ENCODE peak calls at places on chromosomes 11 and 22, in nine cellular contexts. One of them, this sample, is unnamed.

GRCh38 chr11:125773516-125773915 is 5.1 kb downstream of the PATE2 start:
- DNase-seq in OCI-M1: no peak
- DNase-seq in NCI-H2081: no peak
- DNase-seq in SJCRH30: no peak
- DNase-seq in iris pigment epithelial cell: peak
- DNase-seq in stimulated activated CD4-positive, alpha-beta T cell treated with anti-CD3 and anti-CD28 coated beads, Interleukin-1b, Interleukin-23, amount 100 ng/mL, for 1 hour: no peak
- DNase-seq in activated T-cell treated with anti-CD3 and anti-CD28 coated beads for 24 hours: no peak
- DNase-seq in WTC11: no peak
- DNase-seq in CD8-positive, alpha-beta T cell: no peak
- DNase-seq in this sample: no peak

GRCh38 chr22:48356731-48357130 is 1470.9 kb downstream of the BRD1 start:
- DNase-seq in OCI-M1: no peak
- DNase-seq in NCI-H2081: no peak
- DNase-seq in SJCRH30: no peak
- DNase-seq in iris pigment epithelial cell: no peak
- DNase-seq in stimulated activated CD4-positive, alpha-beta T cell treated with anti-CD3 and anti-CD28 coated beads, Interleukin-1b, Interleukin-23, amount 100 ng/mL, for 1 hour: no peak
- DNase-seq in activated T-cell treated with anti-CD3 and anti-CD28 coated beads for 24 hours: no peak
- DNase-seq in WTC11: no peak
- DNase-seq in CD8-positive, alpha-beta T cell: no peak
- DNase-seq in this sample: no peak

GRCh38 chr11:43573233-43573632 is 107.3 kb upstream of the HSD17B12 start:
- DNase-seq in OCI-M1: peak
- DNase-seq in NCI-H2081: peak
- DNase-seq in SJCRH30: peak
- DNase-seq in iris pigment epithelial cell: peak
- DNase-seq in stimulated activated CD4-positive, alpha-beta T cell treated with anti-CD3 and anti-CD28 coated beads, Interleukin-1b, Interleukin-23, amount 100 ng/mL, for 1 hour: no peak
- DNase-seq in activated T-cell treated with anti-CD3 and anti-CD28 coated beads for 24 hours: no peak
- DNase-seq in WTC11: peak
- DNase-seq in CD8-positive, alpha-beta T cell: no peak
- DNase-seq in this sample: no peak

GRCh38 chr11:130638048-130638447 is 189.6 kb downstream of the ADAMTS15 start:
- DNase-seq in OCI-M1: no peak
- DNase-seq in NCI-H2081: no peak
- DNase-seq in SJCRH30: no peak
- DNase-seq in iris pigment epithelial cell: no peak
- DNase-seq in stimulated activated CD4-positive, alpha-beta T cell treated with anti-CD3 and anti-CD28 coated beads, Interleukin-1b, Interleukin-23, amount 100 ng/mL, for 1 hour: no peak
- DNase-seq in activated T-cell treated with anti-CD3 and anti-CD28 coated beads for 24 hours: no peak
- DNase-seq in WTC11: no peak
- DNase-seq in CD8-positive, alpha-beta T cell: no peak
- DNase-seq in this sample: no peak

GRCh38 chr11:4826425-4826824 is 5.3 kb downstream of the OR51F2 start:
- DNase-seq in OCI-M1: peak
- DNase-seq in NCI-H2081: peak
- DNase-seq in SJCRH30: peak
- DNase-seq in iris pigment epithelial cell: peak
- DNase-seq in stimulated activated CD4-positive, alpha-beta T cell treated with anti-CD3 and anti-CD28 coated beads, Interleukin-1b, Interleukin-23, amount 100 ng/mL, for 1 hour: no peak
- DNase-seq in activated T-cell treated with anti-CD3 and anti-CD28 coated beads for 24 hours: no peak
- DNase-seq in WTC11: no peak
- DNase-seq in CD8-positive, alpha-beta T cell: no peak
- DNase-seq in this sample: peak

GRCh38 chr22:20272700-20273099 is 4.6 kb upstream of the RTN4R start:
- DNase-seq in OCI-M1: no peak
- DNase-seq in NCI-H2081: no peak
- DNase-seq in SJCRH30: no peak
- DNase-seq in iris pigment epithelial cell: no peak
- DNase-seq in stimulated activated CD4-positive, alpha-beta T cell treated with anti-CD3 and anti-CD28 coated beads, Interleukin-1b, Interleukin-23, amount 100 ng/mL, for 1 hour: no peak
- DNase-seq in activated T-cell treated with anti-CD3 and anti-CD28 coated beads for 24 hours: no peak
- DNase-seq in WTC11: no peak
- DNase-seq in CD8-positive, alpha-beta T cell: peak
- DNase-seq in this sample: no peak

GRCh38 chr11:108403072-108403471 is 64.3 kb downstream of the C11orf65 start:
- DNase-seq in OCI-M1: no peak
- DNase-seq in NCI-H2081: no peak
- DNase-seq in SJCRH30: no peak
- DNase-seq in iris pigment epithelial cell: no peak
- DNase-seq in stimulated activated CD4-positive, alpha-beta T cell treated with anti-CD3 and anti-CD28 coated beads, Interleukin-1b, Interleukin-23, amount 100 ng/mL, for 1 hour: no peak
- DNase-seq in activated T-cell treated with anti-CD3 and anti-CD28 coated beads for 24 hours: no peak
- DNase-seq in WTC11: no peak
- DNase-seq in CD8-positive, alpha-beta T cell: no peak
- DNase-seq in this sample: peak

GRCh38 chr11:35419713-35420333 is 465 bp upstream of the SLC1A2 start:
- DNase-seq in OCI-M1: no peak
- DNase-seq in NCI-H2081: peak
- DNase-seq in SJCRH30: no peak
- DNase-seq in iris pigment epithelial cell: peak
- DNase-seq in stimulated activated CD4-positive, alpha-beta T cell treated with anti-CD3 and anti-CD28 coated beads, Interleukin-1b, Interleukin-23, amount 100 ng/mL, for 1 hour: no peak
- DNase-seq in activated T-cell treated with anti-CD3 and anti-CD28 coated beads for 24 hours: no peak
- DNase-seq in WTC11: peak
- DNase-seq in CD8-positive, alpha-beta T cell: no peak
- DNase-seq in this sample: no peak

GRCh38 chr11:14577835-14578529 is 57.8 kb upstream of the PSMA1 start:
- DNase-seq in OCI-M1: no peak
- DNase-seq in NCI-H2081: no peak
- DNase-seq in SJCRH30: no peak
- DNase-seq in iris pigment epithelial cell: no peak
- DNase-seq in stimulated activated CD4-positive, alpha-beta T cell treated with anti-CD3 and anti-CD28 coated beads, Interleukin-1b, Interleukin-23, amount 100 ng/mL, for 1 hour: no peak
- DNase-seq in activated T-cell treated with anti-CD3 and anti-CD28 coated beads for 24 hours: no peak
- DNase-seq in WTC11: no peak
- DNase-seq in CD8-positive, alpha-beta T cell: peak
- DNase-seq in this sample: no peak

GRCh38 chr22:20465759-20466077 is 28.1 kb upstream of the SCARF2 start:
- DNase-seq in OCI-M1: no peak
- DNase-seq in NCI-H2081: no peak
- DNase-seq in SJCRH30: no peak
- DNase-seq in iris pigment epithelial cell: no peak
- DNase-seq in stimulated activated CD4-positive, alpha-beta T cell treated with anti-CD3 and anti-CD28 coated beads, Interleukin-1b, Interleukin-23, amount 100 ng/mL, for 1 hour: no peak
- DNase-seq in activated T-cell treated with anti-CD3 and anti-CD28 coated beads for 24 hours: no peak
- DNase-seq in WTC11: no peak
- DNase-seq in CD8-positive, alpha-beta T cell: no peak
- DNase-seq in this sample: no peak

GRCh38 chr11:61092280-61092766 is 10.0 kb upstream of the CD5 start:
- DNase-seq in OCI-M1: no peak
- DNase-seq in NCI-H2081: no peak
- DNase-seq in SJCRH30: no peak
- DNase-seq in iris pigment epithelial cell: no peak
- DNase-seq in stimulated activated CD4-positive, alpha-beta T cell treated with anti-CD3 and anti-CD28 coated beads, Interleukin-1b, Interleukin-23, amount 100 ng/mL, for 1 hour: no peak
- DNase-seq in activated T-cell treated with anti-CD3 and anti-CD28 coated beads for 24 hours: no peak
- DNase-seq in WTC11: no peak
- DNase-seq in CD8-positive, alpha-beta T cell: peak
- DNase-seq in this sample: no peak

GRCh38 chr22:34390400-34390799 is 470.1 kb upstream of the LARGE1 start:
- DNase-seq in OCI-M1: no peak
- DNase-seq in NCI-H2081: no peak
- DNase-seq in SJCRH30: no peak
- DNase-seq in iris pigment epithelial cell: no peak
- DNase-seq in stimulated activated CD4-positive, alpha-beta T cell treated with anti-CD3 and anti-CD28 coated beads, Interleukin-1b, Interleukin-23, amount 100 ng/mL, for 1 hour: no peak
- DNase-seq in activated T-cell treated with anti-CD3 and anti-CD28 coated beads for 24 hours: no peak
- DNase-seq in WTC11: peak
- DNase-seq in CD8-positive, alpha-beta T cell: no peak
- DNase-seq in this sample: no peak

GRCh38 chr22:23094260-23094659 is 23.9 kb downstream of the GNAZ start:
- DNase-seq in OCI-M1: no peak
- DNase-seq in NCI-H2081: no peak
- DNase-seq in SJCRH30: no peak
- DNase-seq in iris pigment epithelial cell: no peak
- DNase-seq in stimulated activated CD4-positive, alpha-beta T cell treated with anti-CD3 and anti-CD28 coated beads, Interleukin-1b, Interleukin-23, amount 100 ng/mL, for 1 hour: no peak
- DNase-seq in activated T-cell treated with anti-CD3 and anti-CD28 coated beads for 24 hours: no peak
- DNase-seq in WTC11: no peak
- DNase-seq in CD8-positive, alpha-beta T cell: no peak
- DNase-seq in this sample: no peak

GRCh38 chr11:69272961-69273461 is 20.9 kb upstream of the MYEOV start:
- DNase-seq in OCI-M1: no peak
- DNase-seq in NCI-H2081: no peak
- DNase-seq in SJCRH30: no peak
- DNase-seq in iris pigment epithelial cell: no peak
- DNase-seq in stimulated activated CD4-positive, alpha-beta T cell treated with anti-CD3 and anti-CD28 coated beads, Interleukin-1b, Interleukin-23, amount 100 ng/mL, for 1 hour: no peak
- DNase-seq in activated T-cell treated with anti-CD3 and anti-CD28 coated beads for 24 hours: no peak
- DNase-seq in WTC11: no peak
- DNase-seq in CD8-positive, alpha-beta T cell: no peak
- DNase-seq in this sample: no peak

GRCh38 chr22:45159652-45160462 is 3.9 kb upstream of the NUP50 start:
- DNase-seq in OCI-M1: peak
- DNase-seq in NCI-H2081: no peak
- DNase-seq in SJCRH30: peak
- DNase-seq in iris pigment epithelial cell: peak
- DNase-seq in stimulated activated CD4-positive, alpha-beta T cell treated with anti-CD3 and anti-CD28 coated beads, Interleukin-1b, Interleukin-23, amount 100 ng/mL, for 1 hour: no peak
- DNase-seq in activated T-cell treated with anti-CD3 and anti-CD28 coated beads for 24 hours: no peak
- DNase-seq in WTC11: no peak
- DNase-seq in CD8-positive, alpha-beta T cell: no peak
- DNase-seq in this sample: no peak

GRCh38 chr22:27773236-27773550 is 28.4 kb downstream of the MN1 start:
- DNase-seq in OCI-M1: no peak
- DNase-seq in NCI-H2081: no peak
- DNase-seq in SJCRH30: no peak
- DNase-seq in iris pigment epithelial cell: no peak
- DNase-seq in stimulated activated CD4-positive, alpha-beta T cell treated with anti-CD3 and anti-CD28 coated beads, Interleukin-1b, Interleukin-23, amount 100 ng/mL, for 1 hour: no peak
- DNase-seq in activated T-cell treated with anti-CD3 and anti-CD28 coated beads for 24 hours: no peak
- DNase-seq in WTC11: no peak
- DNase-seq in CD8-positive, alpha-beta T cell: no peak
- DNase-seq in this sample: no peak

GRCh38 chr11:120929090-120929489 is 94.8 kb upstream of the TBCEL start:
- DNase-seq in OCI-M1: no peak
- DNase-seq in NCI-H2081: no peak
- DNase-seq in SJCRH30: no peak
- DNase-seq in iris pigment epithelial cell: no peak
- DNase-seq in stimulated activated CD4-positive, alpha-beta T cell treated with anti-CD3 and anti-CD28 coated beads, Interleukin-1b, Interleukin-23, amount 100 ng/mL, for 1 hour: no peak
- DNase-seq in activated T-cell treated with anti-CD3 and anti-CD28 coated beads for 24 hours: no peak
- DNase-seq in WTC11: no peak
- DNase-seq in CD8-positive, alpha-beta T cell: no peak
- DNase-seq in this sample: peak

GRCh38 chr11:119671048-119671447 is 58.0 kb downstream of the NECTIN1 start:
- DNase-seq in OCI-M1: no peak
- DNase-seq in NCI-H2081: peak
- DNase-seq in SJCRH30: peak
- DNase-seq in iris pigment epithelial cell: peak
- DNase-seq in stimulated activated CD4-positive, alpha-beta T cell treated with anti-CD3 and anti-CD28 coated beads, Interleukin-1b, Interleukin-23, amount 100 ng/mL, for 1 hour: no peak
- DNase-seq in activated T-cell treated with anti-CD3 and anti-CD28 coated beads for 24 hours: no peak
- DNase-seq in WTC11: no peak
- DNase-seq in CD8-positive, alpha-beta T cell: no peak
- DNase-seq in this sample: peak

GRCh38 chr11:120134106-120134930 is 3.6 kb downstream of the TRIM29 start:
- DNase-seq in OCI-M1: no peak
- DNase-seq in NCI-H2081: no peak
- DNase-seq in SJCRH30: no peak
- DNase-seq in iris pigment epithelial cell: no peak
- DNase-seq in stimulated activated CD4-positive, alpha-beta T cell treated with anti-CD3 and anti-CD28 coated beads, Interleukin-1b, Interleukin-23, amount 100 ng/mL, for 1 hour: no peak
- DNase-seq in activated T-cell treated with anti-CD3 and anti-CD28 coated beads for 24 hours: no peak
- DNase-seq in WTC11: no peak
- DNase-seq in CD8-positive, alpha-beta T cell: no peak
- DNase-seq in this sample: no peak

GRCh38 chr11:62358273-62358672 is 21.0 kb downstream of the ASRGL1 start:
- DNase-seq in OCI-M1: no peak
- DNase-seq in NCI-H2081: no peak
- DNase-seq in SJCRH30: no peak
- DNase-seq in iris pigment epithelial cell: no peak
- DNase-seq in stimulated activated CD4-positive, alpha-beta T cell treated with anti-CD3 and anti-CD28 coated beads, Interleukin-1b, Interleukin-23, amount 100 ng/mL, for 1 hour: no peak
- DNase-seq in activated T-cell treated with anti-CD3 and anti-CD28 coated beads for 24 hours: no peak
- DNase-seq in WTC11: no peak
- DNase-seq in CD8-positive, alpha-beta T cell: no peak
- DNase-seq in this sample: no peak

GRCh38 chr11:119305556-119306372 is 11.2 kb downstream of the MCAM start:
- DNase-seq in OCI-M1: no peak
- DNase-seq in NCI-H2081: no peak
- DNase-seq in SJCRH30: no peak
- DNase-seq in iris pigment epithelial cell: no peak
- DNase-seq in stimulated activated CD4-positive, alpha-beta T cell treated with anti-CD3 and anti-CD28 coated beads, Interleukin-1b, Interleukin-23, amount 100 ng/mL, for 1 hour: no peak
- DNase-seq in activated T-cell treated with anti-CD3 and anti-CD28 coated beads for 24 hours: no peak
- DNase-seq in WTC11: no peak
- DNase-seq in CD8-positive, alpha-beta T cell: no peak
- DNase-seq in this sample: no peak

GRCh38 chr11:72191961-72192381 is at the start of gene FOLR1:
- DNase-seq in OCI-M1: no peak
- DNase-seq in NCI-H2081: no peak
- DNase-seq in SJCRH30: peak
- DNase-seq in iris pigment epithelial cell: no peak
- DNase-seq in stimulated activated CD4-positive, alpha-beta T cell treated with anti-CD3 and anti-CD28 coated beads, Interleukin-1b, Interleukin-23, amount 100 ng/mL, for 1 hour: no peak
- DNase-seq in activated T-cell treated with anti-CD3 and anti-CD28 coated beads for 24 hours: no peak
- DNase-seq in WTC11: peak
- DNase-seq in CD8-positive, alpha-beta T cell: no peak
- DNase-seq in this sample: no peak

GRCh38 chr22:40922484-40923303 is 28.5 kb upstream of the RBX1 start:
- DNase-seq in OCI-M1: peak
- DNase-seq in NCI-H2081: peak
- DNase-seq in SJCRH30: peak
- DNase-seq in iris pigment epithelial cell: peak
- DNase-seq in stimulated activated CD4-positive, alpha-beta T cell treated with anti-CD3 and anti-CD28 coated beads, Interleukin-1b, Interleukin-23, amount 100 ng/mL, for 1 hour: no peak
- DNase-seq in activated T-cell treated with anti-CD3 and anti-CD28 coated beads for 24 hours: no peak
- DNase-seq in WTC11: no peak
- DNase-seq in CD8-positive, alpha-beta T cell: no peak
- DNase-seq in this sample: peak

GRCh38 chr11:48879256-48879655 is 104.4 kb downstream of the TRIM51G start:
- DNase-seq in OCI-M1: no peak
- DNase-seq in NCI-H2081: no peak
- DNase-seq in SJCRH30: no peak
- DNase-seq in iris pigment epithelial cell: no peak
- DNase-seq in stimulated activated CD4-positive, alpha-beta T cell treated with anti-CD3 and anti-CD28 coated beads, Interleukin-1b, Interleukin-23, amount 100 ng/mL, for 1 hour: no peak
- DNase-seq in activated T-cell treated with anti-CD3 and anti-CD28 coated beads for 24 hours: no peak
- DNase-seq in WTC11: no peak
- DNase-seq in CD8-positive, alpha-beta T cell: no peak
- DNase-seq in this sample: no peak

GRCh38 chr11:125679397-125679796 is 1.2 kb downstream of the ACRV1 start:
- DNase-seq in OCI-M1: peak
- DNase-seq in NCI-H2081: no peak
- DNase-seq in SJCRH30: no peak
- DNase-seq in iris pigment epithelial cell: no peak
- DNase-seq in stimulated activated CD4-positive, alpha-beta T cell treated with anti-CD3 and anti-CD28 coated beads, Interleukin-1b, Interleukin-23, amount 100 ng/mL, for 1 hour: no peak
- DNase-seq in activated T-cell treated with anti-CD3 and anti-CD28 coated beads for 24 hours: no peak
- DNase-seq in WTC11: no peak
- DNase-seq in CD8-positive, alpha-beta T cell: no peak
- DNase-seq in this sample: no peak

GRCh38 chr22:25488244-25489020 is 76.0 kb upstream of the GRK3 start:
- DNase-seq in OCI-M1: peak
- DNase-seq in NCI-H2081: peak
- DNase-seq in SJCRH30: peak
- DNase-seq in iris pigment epithelial cell: peak
- DNase-seq in stimulated activated CD4-positive, alpha-beta T cell treated with anti-CD3 and anti-CD28 coated beads, Interleukin-1b, Interleukin-23, amount 100 ng/mL, for 1 hour: no peak
- DNase-seq in activated T-cell treated with anti-CD3 and anti-CD28 coated beads for 24 hours: peak
- DNase-seq in WTC11: no peak
- DNase-seq in CD8-positive, alpha-beta T cell: no peak
- DNase-seq in this sample: peak

GRCh38 chr22:21632237-21632895 is at the start of gene CCDC116:
- DNase-seq in OCI-M1: peak
- DNase-seq in NCI-H2081: no peak
- DNase-seq in SJCRH30: peak
- DNase-seq in iris pigment epithelial cell: no peak
- DNase-seq in stimulated activated CD4-positive, alpha-beta T cell treated with anti-CD3 and anti-CD28 coated beads, Interleukin-1b, Interleukin-23, amount 100 ng/mL, for 1 hour: no peak
- DNase-seq in activated T-cell treated with anti-CD3 and anti-CD28 coated beads for 24 hours: peak
- DNase-seq in WTC11: peak
- DNase-seq in CD8-positive, alpha-beta T cell: peak
- DNase-seq in this sample: no peak

GRCh38 chr11:2508793-2509192 is 64.0 kb downstream of the KCNQ1 start:
- DNase-seq in OCI-M1: no peak
- DNase-seq in NCI-H2081: no peak
- DNase-seq in SJCRH30: no peak
- DNase-seq in iris pigment epithelial cell: no peak
- DNase-seq in stimulated activated CD4-positive, alpha-beta T cell treated with anti-CD3 and anti-CD28 coated beads, Interleukin-1b, Interleukin-23, amount 100 ng/mL, for 1 hour: no peak
- DNase-seq in activated T-cell treated with anti-CD3 and anti-CD28 coated beads for 24 hours: no peak
- DNase-seq in WTC11: no peak
- DNase-seq in CD8-positive, alpha-beta T cell: no peak
- DNase-seq in this sample: no peak

GRCh38 chr11:33394431-33395109 is 137.4 kb downstream of the HIPK3 start:
- DNase-seq in OCI-M1: no peak
- DNase-seq in NCI-H2081: no peak
- DNase-seq in SJCRH30: no peak
- DNase-seq in iris pigment epithelial cell: no peak
- DNase-seq in stimulated activated CD4-positive, alpha-beta T cell treated with anti-CD3 and anti-CD28 coated beads, Interleukin-1b, Interleukin-23, amount 100 ng/mL, for 1 hour: no peak
- DNase-seq in activated T-cell treated with anti-CD3 and anti-CD28 coated beads for 24 hours: no peak
- DNase-seq in WTC11: no peak
- DNase-seq in CD8-positive, alpha-beta T cell: no peak
- DNase-seq in this sample: no peak

GRCh38 chr11:103529217-103529684 is 420.0 kb downstream of the DYNC2H1 start:
- DNase-seq in OCI-M1: no peak
- DNase-seq in NCI-H2081: no peak
- DNase-seq in SJCRH30: peak
- DNase-seq in iris pigment epithelial cell: peak
- DNase-seq in stimulated activated CD4-positive, alpha-beta T cell treated with anti-CD3 and anti-CD28 coated beads, Interleukin-1b, Interleukin-23, amount 100 ng/mL, for 1 hour: no peak
- DNase-seq in activated T-cell treated with anti-CD3 and anti-CD28 coated beads for 24 hours: no peak
- DNase-seq in WTC11: no peak
- DNase-seq in CD8-positive, alpha-beta T cell: no peak
- DNase-seq in this sample: peak

GRCh38 chr11:59551651-59552521 is 40.5 kb downstream of the OR4D9 start:
- DNase-seq in OCI-M1: peak
- DNase-seq in NCI-H2081: peak
- DNase-seq in SJCRH30: peak
- DNase-seq in iris pigment epithelial cell: peak
- DNase-seq in stimulated activated CD4-positive, alpha-beta T cell treated with anti-CD3 and anti-CD28 coated beads, Interleukin-1b, Interleukin-23, amount 100 ng/mL, for 1 hour: no peak
- DNase-seq in activated T-cell treated with anti-CD3 and anti-CD28 coated beads for 24 hours: no peak
- DNase-seq in WTC11: peak
- DNase-seq in CD8-positive, alpha-beta T cell: no peak
- DNase-seq in this sample: peak

This sample was measured in kidney glomerular epithelial cell.